ENCODE peak calls at places on chromosome 21, in five cellular contexts. One of them, this sample, is unnamed.

GRCh38 chr21:44718571-44718970 is 7.2 kb upstream of the TSPEAR start:
- DNase-seq in body of pancreas: no peak
- DNase-seq in SJSA1: no peak
- DNase-seq in adrenal gland: no peak
- DNase-seq in upper lobe of right lung: peak; percentile 59
- DNase-seq in this sample: no peak

GRCh38 chr21:38999148-38999547 is 184.1 kb downstream of the PSMG1 start:
- DNase-seq in body of pancreas: no peak
- DNase-seq in upper lobe of right lung: no peak
- DNase-seq in adrenal gland: no peak
- DNase-seq in SJSA1: no peak
- DNase-seq in this sample: no peak

GRCh38 chr21:44916965-44917364 is 3.7 kb downstream of the ITGB2 start:
- DNase-seq in upper lobe of right lung: no peak
- DNase-seq in adrenal gland: no peak
- DNase-seq in SJSA1: no peak
- DNase-seq in body of pancreas: no peak
- DNase-seq in this sample: no peak

GRCh38 chr21:21034046-21034445 is 35.8 kb downstream of the NCAM2 start:
- DNase-seq in upper lobe of right lung: no peak
- DNase-seq in SJSA1: no peak
- DNase-seq in adrenal gland: no peak
- DNase-seq in body of pancreas: no peak
- DNase-seq in this sample: no peak

GRCh38 chr21:27359141-27359540 is 392.3 kb upstream of the ADAMTS5 start:
- DNase-seq in body of pancreas: no peak
- DNase-seq in upper lobe of right lung: no peak
- DNase-seq in SJSA1: peak; percentile 39
- DNase-seq in adrenal gland: no peak
- DNase-seq in this sample: no peak

GRCh38 chr21:44337941-44338895 is 972 bp downstream of the CFAP410 start:
- DNase-seq in upper lobe of right lung: peak; percentile 80
- DNase-seq in SJSA1: peak; percentile 56
- DNase-seq in body of pancreas: peak; percentile 81
- DNase-seq in adrenal gland: peak; percentile 73
- DNase-seq in this sample: no peak

GRCh38 chr21:44875341-44875740 is 1.9 kb upstream of the PTTG1IP start:
- DNase-seq in upper lobe of right lung: no peak
- DNase-seq in body of pancreas: no peak
- DNase-seq in SJSA1: peak; percentile 47
- DNase-seq in adrenal gland: no peak
- DNase-seq in this sample: no peak

GRCh38 chr21:20443558-20444155 is 554.6 kb upstream of the NCAM2 start:
- DNase-seq in upper lobe of right lung: no peak
- DNase-seq in adrenal gland: no peak
- DNase-seq in body of pancreas: no peak
- DNase-seq in SJSA1: no peak
- DNase-seq in this sample: no peak

GRCh38 chr21:44255519-44255981 is 6.1 kb downstream of the DNMT3L start:
- DNase-seq in adrenal gland: no peak
- DNase-seq in upper lobe of right lung: no peak
- DNase-seq in SJSA1: no peak
- DNase-seq in body of pancreas: no peak
- DNase-seq in this sample: no peak

GRCh38 chr21:16004121-16004520 is 274.3 kb downstream of the USP25 start:
- DNase-seq in body of pancreas: no peak
- DNase-seq in SJSA1: no peak
- DNase-seq in adrenal gland: no peak
- DNase-seq in upper lobe of right lung: no peak
- DNase-seq in this sample: no peak

GRCh38 chr21:44887126-44887806 is 13.8 kb upstream of the PTTG1IP start:
- DNase-seq in body of pancreas: no peak
- DNase-seq in SJSA1: no peak
- DNase-seq in upper lobe of right lung: no peak
- DNase-seq in adrenal gland: no peak
- DNase-seq in this sample: no peak

GRCh38 chr21:25691931-25692330 is 42.8 kb downstream of the ATP5PF start:
- DNase-seq in adrenal gland: no peak
- DNase-seq in body of pancreas: no peak
- DNase-seq in upper lobe of right lung: no peak
- DNase-seq in SJSA1: no peak
- DNase-seq in this sample: no peak

GRCh38 chr21:38082936-38083335 is 166.7 kb upstream of the KCNJ6 start:
- DNase-seq in body of pancreas: no peak
- DNase-seq in adrenal gland: no peak
- DNase-seq in SJSA1: no peak
- DNase-seq in upper lobe of right lung: no peak
- DNase-seq in this sample: no peak

GRCh38 chr21:44907966-44908364 is 12.7 kb downstream of the ITGB2 start:
- DNase-seq in body of pancreas: peak; percentile 63
- DNase-seq in SJSA1: no peak
- DNase-seq in adrenal gland: no peak
- DNase-seq in upper lobe of right lung: peak; percentile 85
- DNase-seq in this sample: no peak

GRCh38 chr21:40990366-40990765 is 143.4 kb upstream of the DSCAM start:
- DNase-seq in adrenal gland: no peak
- DNase-seq in SJSA1: no peak
- DNase-seq in upper lobe of right lung: no peak
- DNase-seq in body of pancreas: no peak
- DNase-seq in this sample: no peak

DNA sequence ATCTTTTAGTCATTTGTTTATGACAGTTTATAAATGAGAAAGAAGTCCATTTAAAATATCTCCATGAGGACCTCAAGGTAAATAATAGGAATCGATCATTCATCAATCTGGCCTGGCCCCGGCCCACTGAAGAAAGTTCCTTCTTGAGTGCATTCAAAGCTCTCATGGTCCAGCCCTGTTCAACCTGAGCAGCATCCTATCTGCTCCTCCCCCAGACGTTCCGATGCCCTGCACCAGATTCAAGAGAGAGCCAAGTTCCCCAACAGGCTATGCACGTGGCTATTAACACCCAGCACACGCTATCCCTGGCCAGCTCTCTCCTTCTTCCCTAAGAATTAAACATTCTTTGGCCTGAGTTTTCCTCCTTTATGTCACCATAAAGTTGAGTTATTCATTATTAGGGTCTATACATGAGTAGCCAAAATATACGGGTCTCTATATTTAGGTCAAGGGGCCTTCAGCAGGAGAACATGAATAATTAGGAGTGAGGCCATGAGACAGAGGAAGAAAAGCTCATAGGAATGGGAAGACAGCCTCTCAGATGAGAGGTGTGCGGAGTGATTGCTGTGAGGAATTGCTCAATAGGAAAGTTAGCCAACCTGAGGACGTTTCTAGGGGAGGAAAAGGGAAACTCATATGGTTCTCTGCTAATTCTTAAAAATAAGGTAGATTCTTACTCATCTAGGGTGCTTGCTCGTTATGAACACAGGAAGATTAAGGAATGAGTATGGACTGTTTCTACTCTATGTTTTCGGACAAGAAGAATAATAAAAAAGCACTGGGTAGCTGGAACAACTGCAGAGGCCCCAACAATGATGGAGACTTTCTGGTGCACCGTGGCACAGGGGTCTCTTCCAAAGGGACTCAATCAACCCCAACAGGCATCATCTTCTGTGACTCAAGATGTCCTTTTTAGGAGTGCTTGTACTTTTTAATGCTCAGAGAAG is 23.6 kb downstream of the RUNX1 start:
- DNase-seq in adrenal gland: no peak
- DNase-seq in SJSA1: no peak
- DNase-seq in body of pancreas: no peak
- DNase-seq in upper lobe of right lung: no peak
- DNase-seq in this sample: no peak
- H3K36me3 ChIP-seq in adrenal gland: no peaks in the 10 kb centered on the region
- H3K36me3 ChIP-seq in SJSA1: no peaks in the 10 kb centered on the region
- H3K36me3 ChIP-seq in body of pancreas: no peaks in the 10 kb centered on the region
- H3K36me3 ChIP-seq in upper lobe of right lung: no peaks in the 10 kb centered on the region
- H3K36me3 ChIP-seq in this sample: no peaks in the 10 kb centered on the region

DNA sequence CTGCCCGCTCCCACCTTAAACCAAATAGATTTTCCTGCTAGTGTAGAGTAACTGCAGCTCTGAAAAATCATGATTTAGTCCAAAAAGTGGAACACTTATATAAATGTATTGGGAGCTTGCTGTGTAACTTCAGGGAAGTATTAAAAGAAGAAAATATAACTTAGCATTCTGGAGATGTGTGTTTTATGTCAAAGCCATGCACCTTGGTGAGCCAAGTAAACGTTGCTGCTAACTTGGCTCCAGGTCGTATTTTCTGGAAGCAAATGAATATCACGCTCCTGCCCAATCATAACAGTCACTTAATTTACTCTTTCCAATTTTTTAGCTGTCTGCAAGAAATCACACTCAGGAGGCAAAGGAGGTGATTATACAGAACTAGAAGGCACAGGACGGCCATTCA is 61.1 kb downstream of the DOP1B start:
- DNase-seq in adrenal gland: no peak
- DNase-seq in SJSA1: no peak
- DNase-seq in upper lobe of right lung: no peak
- DNase-seq in body of pancreas: no peak
- DNase-seq in this sample: no peak
- H3K36me3 ChIP-seq in adrenal gland: no peaks in the 10 kb centered on the region
- H3K36me3 ChIP-seq in SJSA1: no peaks in the 10 kb centered on the region
- H3K36me3 ChIP-seq in upper lobe of right lung: peaks cover 48% of the 10 kb centered on the region
- H3K36me3 ChIP-seq in body of pancreas: peaks cover 1% of the 10 kb centered on the region
- H3K36me3 ChIP-seq in this sample: peaks cover 10% of the 10 kb centered on the region

GRCh38 chr21:33332143-33332542 is 7.4 kb downstream of the IFNAR1 start:
- DNase-seq in body of pancreas: no peak
- DNase-seq in adrenal gland: no peak
- DNase-seq in SJSA1: no peak
- DNase-seq in upper lobe of right lung: no peak
- DNase-seq in this sample: no peak
- H3K36me3 ChIP-seq in body of pancreas: no peaks in the 10 kb centered on the region
- H3K36me3 ChIP-seq in adrenal gland: no peaks in the 10 kb centered on the region
- H3K36me3 ChIP-seq in SJSA1: peaks cover 31% of the 10 kb centered on the region
- H3K36me3 ChIP-seq in upper lobe of right lung: peaks cover 18% of the 10 kb centered on the region
- H3K36me3 ChIP-seq in this sample: no peaks in the 10 kb centered on the region

DNA sequence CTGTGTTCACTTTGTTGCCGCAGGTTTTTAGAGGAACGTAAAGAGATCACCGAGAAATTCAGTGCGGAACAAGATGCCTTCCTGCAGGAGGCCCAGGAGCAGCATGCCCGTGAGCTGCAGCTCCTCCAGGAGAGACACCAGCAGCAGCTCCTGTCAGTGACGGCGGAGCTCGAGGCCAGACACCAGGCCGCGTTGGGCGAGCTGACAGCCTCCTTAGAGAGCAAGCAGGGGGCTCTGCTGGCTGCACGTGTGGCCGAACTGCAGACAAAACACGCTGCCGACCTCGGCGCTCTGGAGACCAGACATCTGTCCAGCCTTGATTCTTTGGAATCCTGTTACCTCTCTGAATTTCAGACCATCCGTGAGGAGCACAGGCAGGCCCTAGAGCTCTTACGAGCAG is 42.6 kb downstream of the PCNT start:
- DNase-seq in body of pancreas: no peak
- DNase-seq in upper lobe of right lung: no peak
- DNase-seq in adrenal gland: no peak
- DNase-seq in SJSA1: no peak
- DNase-seq in this sample: no peak
- H3K36me3 ChIP-seq in body of pancreas: peaks cover 15% of the 10 kb centered on the region
- H3K36me3 ChIP-seq in upper lobe of right lung: peaks cover 45% of the 10 kb centered on the region
- H3K36me3 ChIP-seq in adrenal gland: no peaks in the 10 kb centered on the region
- H3K36me3 ChIP-seq in SJSA1: peaks cover 87% of the 10 kb centered on the region
- H3K36me3 ChIP-seq in this sample: peaks cover 20% of the 10 kb centered on the region

GRCh38 chr21:32641715-32642698 is 29.8 kb upstream of the CFAP298 start:
- DNase-seq in upper lobe of right lung: no peak
- DNase-seq in adrenal gland: no peak
- DNase-seq in SJSA1: no peak
- DNase-seq in body of pancreas: no peak
- DNase-seq in this sample: no peak

GRCh38 chr21:32648165-32648564 is 36.0 kb upstream of the CFAP298 start:
- DNase-seq in adrenal gland: no peak
- DNase-seq in upper lobe of right lung: no peak
- DNase-seq in body of pancreas: no peak
- DNase-seq in SJSA1: no peak
- DNase-seq in this sample: no peak

GRCh38 chr21:32645261-32646182 is 33.3 kb upstream of the CFAP298 start:
- DNase-seq in body of pancreas: no peak
- DNase-seq in SJSA1: no peak
- DNase-seq in adrenal gland: no peak
- DNase-seq in upper lobe of right lung: peak; percentile 70
- DNase-seq in this sample: no peak
- H3K36me3 ChIP-seq in body of pancreas: peaks cover 17% of the 10 kb centered on the region
- H3K36me3 ChIP-seq in SJSA1: peaks cover 33% of the 10 kb centered on the region
- H3K36me3 ChIP-seq in adrenal gland: no peaks in the 10 kb centered on the region
- H3K36me3 ChIP-seq in upper lobe of right lung: peaks cover 77% of the 10 kb centered on the region
- H3K36me3 ChIP-seq in this sample: peaks cover 14% of the 10 kb centered on the region

DNA sequence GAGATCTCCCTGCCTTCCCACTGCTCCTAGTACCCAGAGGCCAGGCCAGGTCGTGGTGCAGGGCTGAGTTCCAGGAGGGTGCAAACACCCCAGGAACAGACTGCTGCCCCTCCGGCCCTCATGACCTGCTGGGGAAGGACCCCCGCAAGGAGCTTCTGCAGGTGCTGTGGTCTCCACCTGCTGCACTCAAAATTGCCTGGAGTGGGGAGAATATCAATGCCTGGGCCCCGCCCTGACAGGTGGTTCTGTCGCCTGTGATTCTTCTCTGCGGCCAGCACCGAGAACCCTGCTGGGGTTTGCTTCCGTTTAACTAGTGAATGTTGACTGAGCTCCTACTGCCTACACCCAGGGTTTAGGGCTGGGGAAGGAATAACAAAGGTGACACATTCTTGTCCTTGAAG is 2.1 kb upstream of the TFF3 start:
- DNase-seq in SJSA1: no peak
- DNase-seq in body of pancreas: no peak
- DNase-seq in adrenal gland: no peak
- DNase-seq in upper lobe of right lung: no peak
- DNase-seq in this sample: no peak
- H3K36me3 ChIP-seq in SJSA1: no peaks in the 10 kb centered on the region
- H3K36me3 ChIP-seq in body of pancreas: no peaks in the 10 kb centered on the region
- H3K36me3 ChIP-seq in adrenal gland: no peaks in the 10 kb centered on the region
- H3K36me3 ChIP-seq in upper lobe of right lung: no peaks in the 10 kb centered on the region
- H3K36me3 ChIP-seq in this sample: no peaks in the 10 kb centered on the region

DNA sequence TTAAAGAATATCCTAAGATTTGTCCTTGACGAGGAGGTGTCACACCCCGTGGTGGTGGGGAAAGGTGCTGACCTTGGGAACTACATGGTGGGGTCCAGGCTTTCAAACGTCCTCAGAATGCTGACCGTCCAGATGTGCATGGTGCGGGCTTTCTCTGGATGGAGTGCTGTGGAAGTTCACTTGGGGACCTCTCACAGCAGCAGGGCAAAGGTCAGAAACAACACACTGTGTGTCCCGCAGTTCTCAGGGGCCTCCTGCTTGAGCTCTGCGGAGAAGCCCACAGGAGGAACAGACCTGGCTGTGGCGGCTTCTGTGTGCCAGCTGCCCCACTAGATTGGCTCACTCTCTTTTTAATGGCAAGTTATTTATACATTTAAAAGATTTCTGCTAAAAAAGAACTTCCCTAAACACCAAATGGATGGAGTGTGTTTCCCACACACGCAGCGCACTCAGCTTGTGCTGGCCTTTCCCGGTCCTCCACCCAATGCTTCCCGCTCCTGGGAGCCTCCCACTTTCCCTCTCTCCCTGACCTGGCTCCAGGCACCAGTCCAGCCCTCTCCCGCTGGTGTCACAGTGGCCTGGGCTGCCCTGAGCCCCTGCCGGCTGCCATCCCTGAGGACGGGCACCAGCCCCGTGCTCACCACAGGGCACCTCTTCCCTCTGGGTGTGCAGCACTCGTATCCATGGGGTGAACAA is 68.2 kb downstream of the SLC37A1 start:
- DNase-seq in adrenal gland: no peak
- DNase-seq in body of pancreas: no peak
- DNase-seq in SJSA1: no peak
- DNase-seq in upper lobe of right lung: no peak
- DNase-seq in this sample: no peak
- H3K36me3 ChIP-seq in adrenal gland: no peaks in the 10 kb centered on the region
- H3K36me3 ChIP-seq in body of pancreas: no peaks in the 10 kb centered on the region
- H3K36me3 ChIP-seq in SJSA1: no peaks in the 10 kb centered on the region
- H3K36me3 ChIP-seq in upper lobe of right lung: no peaks in the 10 kb centered on the region
- H3K36me3 ChIP-seq in this sample: no peaks in the 10 kb centered on the region